ENCODE peak calls at places on chromosomes 16 and 17, in six cellular contexts. S is GDM1; F is activated CD4-positive, alpha-beta T cell treated with anti-CD3 and anti-CD28 coated beads, Interleukin-2, amount 50 U/mL, for 1 hour; P is CD8-positive, alpha-beta T cell; R is hypothalamus; A is NCI-H446 treated with DMSO at 0.1 percent for 48 hours. K is an unnamed sample.

GRCh38 chr16:705748-706188 is at the start of gene FBXL16:
- DNase-seq in S (no peak), F (no peak), P (no peak), R (peak), A (peak), K (no peak)

GRCh38 chr16:75306102-75306762 is 54.8 kb upstream of the BCAR1 start:
- DNase-seq in S (no peak), F (no peak), P (no peak), R (no peak), A (no peak), K (no peak)

GRCh38 chr17:63937319-63937718 is 5.2 kb upstream of the CD79B start:
- DNase-seq in S (no peak), F (no peak), P (no peak), R (no peak), A (no peak), K (no peak)

GRCh38 chr17:45222273-45222993 is 748 bp downstream of the FMNL1 start:
- DNase-seq in S (no peak), F (no peak), P (peak), R (no peak), A (no peak), K (no peak)

GRCh38 chr16:72228014-72228413 is 56.1 kb upstream of the PMFBP1 start:
- DNase-seq in S (no peak), F (no peak), P (no peak), R (no peak), A (no peak), K (no peak)

GRCh38 chr17:45893725-45894021 is 681 bp upstream of the MAPT start:
- DNase-seq in S (no peak), F (no peak), P (no peak), R (no peak), A (no peak), K (no peak)

GRCh38 chr16:47728229-47728628 is 267.1 kb downstream of the PHKB start:
- DNase-seq in S (no peak), F (no peak), P (no peak), R (no peak), A (no peak), K (no peak)

GRCh38 chr16:721765-722481 is 977 bp downstream of the ANTKMT start:
- DNase-seq in S (no peak), F (no peak), P (peak), R (no peak), A (no peak), K (no peak)

GRCh38 chr17:83195330-83196087 is 116.1 kb downstream of the METRNL start:
- DNase-seq in S (no peak), F (no peak), P (no peak), R (no peak), A (no peak), K (no peak)